ENCODE peak calls at places on chromosomes 5 and 9, in six cellular contexts. I, M, S, B, D and E are unnamed samples.

GRCh38 chr5:123429993-123430392 is 6.8 kb upstream of the CEP120 start:
- DNase-seq in I (peak), M (peak), S (peak), B (no peak), D (peak), E (peak)

GRCh38 chr5:157900644-157901043 is 41.7 kb upstream of the CLINT1 start:
- DNase-seq in I (no peak), M (no peak), S (no peak), B (no peak), D (no peak), E (no peak)

GRCh38 chr5:107796797-107797196 is 126.1 kb upstream of the EFNA5 start:
- DNase-seq in I (no peak), M (no peak), S (no peak), B (no peak), D (no peak), E (no peak)

GRCh38 chr5:32612134-32612888 is 27.0 kb downstream of the SUB1 start:
- DNase-seq in I (peak), M (no peak), S (peak), B (no peak), D (no peak), E (no peak)

GRCh38 chr5:158287643-158288228 is 428.8 kb upstream of the CLINT1 start:
- DNase-seq in I (peak), M (peak), S (peak), B (no peak), D (peak), E (peak)

GRCh38 chr5:169160405-169160901 is 140.5 kb downstream of the SLIT3 start:
- DNase-seq in I (peak), M (no peak), S (peak), B (no peak), D (peak), E (no peak)

GRCh38 chr5:132298305-132298704 is 4.1 kb downstream of the SLC22A4 start:
- DNase-seq in I (no peak), M (no peak), S (no peak), B (no peak), D (no peak), E (no peak)

GRCh38 chr9:4430492-4431261 is 59.6 kb upstream of the SLC1A1 start:
- DNase-seq in I (peak), M (no peak), S (peak), B (no peak), D (no peak), E (no peak)

GRCh38 chr9:98538626-98539031 is 170.1 kb downstream of the GABBR2 start:
- DNase-seq in I (peak), M (no peak), S (peak), B (no peak), D (no peak), E (peak)

GRCh38 chr9:83472764-83473163 is 65.4 kb downstream of the FRMD3 start:
- DNase-seq in I (no peak), M (no peak), S (no peak), B (no peak), D (no peak), E (no peak)

GRCh38 chr9:91784673-91785402 is 165.2 kb downstream of the ROR2 start:
- DNase-seq in I (no peak), M (no peak), S (no peak), B (peak), D (no peak), E (no peak)

GRCh38 chr5:32538031-32538547 is 47.3 kb upstream of the SUB1 start:
- DNase-seq in I (no peak), M (no peak), S (no peak), B (no peak), D (no peak), E (no peak)

GRCh38 chr5:38342261-38342660 is 83.9 kb downstream of the EGFLAM start:
- DNase-seq in I (no peak), M (no peak), S (no peak), B (no peak), D (no peak), E (no peak)

GRCh38 chr5:58800410-58800809 is 217.5 kb downstream of the RAB3C start:
- DNase-seq in I (no peak), M (no peak), S (no peak), B (no peak), D (no peak), E (no peak)

GRCh38 chr5:132086277-132086794 is 12.7 kb downstream of the CSF2 start:
- DNase-seq in I (peak), M (no peak), S (peak), B (peak), D (peak), E (peak)

GRCh38 chr5:664343-664993 is 28.7 kb downstream of the TPPP start:
- DNase-seq in I (no peak), M (no peak), S (no peak), B (no peak), D (no peak), E (no peak)

DNA sequence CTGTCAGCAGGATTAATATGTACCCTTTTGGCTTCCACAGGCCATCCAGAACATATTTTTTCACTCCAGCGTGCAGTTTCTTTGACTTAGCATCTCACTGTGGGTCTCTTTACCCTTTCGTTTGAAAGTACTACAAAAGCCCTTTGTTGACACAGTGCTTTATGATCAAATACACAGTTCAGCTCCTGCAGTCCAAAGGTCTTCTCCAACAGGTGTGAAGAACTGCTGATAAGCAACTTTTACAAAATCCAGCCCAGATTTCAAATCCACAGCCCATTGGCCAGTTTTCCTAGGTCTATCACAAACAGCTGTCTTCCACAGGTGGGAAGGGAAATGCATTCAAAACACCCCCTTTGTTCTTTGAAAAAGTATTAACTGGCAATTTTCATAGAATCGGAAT is 54.8 kb downstream of the MYO10 start:
- DNase-seq in I (no peak), M (no peak), S (no peak), B (no peak), D (no peak), E (no peak)
- H3K4me3 ChIP-seq in I (no peak), M (no peak), S (no peak), B (no peak), D (no peak), E (no peak)

DNA sequence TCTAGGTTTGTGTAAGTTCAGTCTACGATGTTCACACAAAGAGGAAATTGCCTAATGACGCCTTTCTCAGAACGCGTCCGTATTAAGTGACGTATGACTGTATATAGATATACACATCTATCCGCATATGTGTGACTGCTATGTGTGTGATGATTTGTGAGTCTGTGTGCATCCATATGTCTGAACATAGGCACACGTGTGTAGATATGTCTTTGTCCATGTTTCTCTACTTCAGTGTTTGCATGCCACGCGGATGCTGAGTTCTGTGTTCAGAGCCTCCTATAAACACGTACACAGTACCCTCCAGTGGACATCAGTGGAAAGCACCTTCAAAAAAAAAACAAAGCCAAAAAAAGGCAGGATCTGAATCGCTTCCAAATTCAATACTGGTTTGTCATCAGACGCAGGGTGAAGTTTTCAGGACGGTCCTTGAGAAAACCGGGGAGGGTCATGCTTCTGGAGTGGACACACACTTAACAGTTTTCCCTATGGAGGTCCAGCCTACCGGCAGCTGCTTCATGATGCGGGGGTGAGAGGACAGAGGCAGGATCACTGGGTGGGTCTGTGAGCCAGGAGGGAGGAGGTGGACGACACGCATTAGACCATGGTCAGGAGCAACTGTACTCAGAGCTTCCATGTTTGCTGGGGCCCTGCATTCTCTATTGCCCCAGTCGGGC is 29.5 kb upstream of the ALDH1B1 start:
- DNase-seq in I (peak), M (no peak), S (peak), B (peak), D (peak), E (peak)
- H3K4me3 ChIP-seq in I (no peak), M (no peak), S (peak), B (no peak), D (no peak), E (no peak)

DNA sequence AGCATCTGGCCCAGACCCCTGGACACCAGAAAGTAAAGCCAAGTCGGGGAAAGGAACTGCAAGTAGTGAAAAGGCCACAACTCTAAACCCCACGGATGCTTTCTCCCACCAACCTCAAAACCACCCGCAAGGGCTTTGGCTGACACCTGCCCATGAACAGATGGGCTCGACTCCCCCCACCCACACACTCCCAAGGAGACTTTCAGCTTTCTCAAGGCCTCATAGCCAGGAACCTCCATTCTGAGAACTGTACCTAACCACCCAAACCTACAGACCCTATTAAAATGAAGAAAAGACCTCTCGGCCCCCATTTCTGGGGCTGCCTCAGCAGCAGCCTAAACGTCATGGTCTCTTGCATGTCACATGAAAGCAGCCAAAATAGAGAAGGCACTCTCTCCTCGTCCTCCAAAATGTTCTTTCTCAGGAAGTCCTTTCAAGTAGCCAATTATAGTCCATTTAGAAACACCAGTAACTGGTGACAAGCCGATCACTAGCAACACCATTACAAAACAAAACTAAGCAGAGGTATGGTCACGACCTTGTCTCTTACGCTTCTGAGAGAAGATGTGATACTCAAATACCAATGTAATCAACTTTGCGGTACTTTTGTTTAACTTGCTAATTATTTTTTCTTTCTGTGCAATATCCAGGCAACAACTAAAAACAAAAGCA is 2.9 kb downstream of the B4GALT1 start:
- DNase-seq in I (no peak), M (no peak), S (no peak), B (no peak), D (no peak), E (no peak)
- H3K4me3 ChIP-seq in I (peak), M (peak), S (peak), B (no peak), D (peak), E (peak)

DNA sequence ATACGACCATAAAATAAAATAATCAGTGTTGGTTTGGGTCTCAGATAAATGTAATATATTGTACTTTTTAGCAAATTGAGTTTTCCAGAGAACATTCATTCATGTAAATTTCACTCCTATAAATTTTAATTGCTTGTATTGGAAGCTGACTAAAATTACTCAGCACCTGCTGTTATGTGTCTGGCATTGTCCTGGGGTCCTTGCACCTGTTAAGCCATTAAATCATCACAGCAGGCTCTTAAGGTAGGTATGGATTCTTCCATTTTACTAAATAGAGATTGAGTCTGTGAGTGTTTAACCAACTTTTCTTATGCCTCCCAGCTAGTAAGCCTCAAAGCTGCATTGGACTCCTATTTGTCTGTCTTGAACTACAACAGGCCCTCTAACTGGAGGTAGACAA is 78.8 kb downstream of the PARP8 start:
- DNase-seq in I (no peak), M (no peak), S (no peak), B (no peak), D (no peak), E (no peak)
- H3K4me3 ChIP-seq in I (no peak), M (no peak), S (peak), B (no peak), D (no peak), E (no peak)

DNA sequence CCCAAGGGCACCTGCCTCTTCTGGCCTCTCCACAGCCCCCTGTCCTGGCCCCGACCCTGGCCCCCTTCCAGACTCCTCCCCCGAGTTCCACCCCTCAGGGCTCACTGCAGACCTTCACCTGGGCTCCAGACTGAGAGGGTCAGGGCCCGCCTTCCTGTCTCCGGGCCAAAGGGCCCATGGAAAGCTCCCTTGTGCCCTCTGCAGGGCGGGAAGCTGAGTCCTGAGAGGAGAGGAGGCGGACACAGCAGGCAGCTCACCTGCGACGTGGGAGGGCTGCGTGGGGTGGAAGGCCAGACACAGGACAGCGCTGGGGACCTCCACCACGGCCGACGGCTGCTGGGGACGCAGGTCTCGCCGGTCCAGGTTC is 20.6 kb downstream of the DYNC2I2 start:
- DNase-seq in I (no peak), M (no peak), S (no peak), B (peak), D (no peak), E (no peak)
- H3K4me3 ChIP-seq in I (no peak), M (no peak), S (no peak), B (no peak), D (no peak), E (no peak)

GRCh38 chr5:82986404-82986803 is 90.8 kb downstream of the TMEM167A start:
- DNase-seq in I (no peak), M (no peak), S (no peak), B (no peak), D (no peak), E (no peak)
- H3K4me3 ChIP-seq in I (no peak), M (no peak), S (no peak), B (no peak), D (no peak), E (no peak)